ENCODE peak calls at places on chromosomes 2 and 18, in four cellular contexts. One of them, this sample, is unnamed.

GRCh38 chr2:232348936-232349335 is 29.6 kb upstream of the ALPP start:
- DNase-seq in foreskin keratinocyte: no peak
- DNase-seq in OCI-LY7: no peak
- DNase-seq in GM23338: no peak
- DNase-seq in this sample: no peak

GRCh38 chr2:216320852-216321251 is 51.4 kb downstream of the MARCHF4 start:
- DNase-seq in foreskin keratinocyte: no peak
- DNase-seq in OCI-LY7: no peak
- DNase-seq in GM23338: no peak
- DNase-seq in this sample: no peak

GRCh38 chr18:44682871-44683221 is 2.2 kb downstream of the SETBP1 start:
- DNase-seq in foreskin keratinocyte: no peak
- DNase-seq in OCI-LY7: no peak
- DNase-seq in GM23338: peak; percentile 83
- DNase-seq in this sample: no peak

GRCh38 chr2:162118166-162119031 is 33.6 kb downstream of the GCG start:
- DNase-seq in foreskin keratinocyte: peak; percentile 70
- DNase-seq in OCI-LY7: no peak
- DNase-seq in GM23338: no peak
- DNase-seq in this sample: no peak

GRCh38 chr2:25368650-25369049 is 26.9 kb upstream of the DNMT3A start:
- DNase-seq in foreskin keratinocyte: no peak
- DNase-seq in OCI-LY7: no peak
- DNase-seq in GM23338: no peak
- DNase-seq in this sample: no peak

GRCh38 chr18:56028514-56028913 is 440.5 kb upstream of the TCF4 start:
- DNase-seq in foreskin keratinocyte: peak; percentile 20
- DNase-seq in OCI-LY7: no peak
- DNase-seq in GM23338: no peak
- DNase-seq in this sample: peak; percentile 24

GRCh38 chr2:60808330-60808801 is 52.3 kb downstream of the PAPOLG start:
- DNase-seq in foreskin keratinocyte: no peak
- DNase-seq in OCI-LY7: no peak
- DNase-seq in GM23338: peak; percentile 66
- DNase-seq in this sample: no peak

GRCh38 chr2:53021285-53021684 is 746.3 kb upstream of the CHAC2 start:
- DNase-seq in foreskin keratinocyte: peak; percentile 29
- DNase-seq in OCI-LY7: no peak
- DNase-seq in GM23338: no peak
- DNase-seq in this sample: no peak

GRCh38 chr2:74168739-74169138 is 9.9 kb downstream of the MOB1A start:
- DNase-seq in foreskin keratinocyte: no peak
- DNase-seq in OCI-LY7: no peak
- DNase-seq in GM23338: no peak
- DNase-seq in this sample: no peak

GRCh38 chr2:179240481-179241451 is 23.9 kb downstream of the SESTD1 start:
- DNase-seq in foreskin keratinocyte: no peak
- DNase-seq in OCI-LY7: no peak
- DNase-seq in GM23338: peak; percentile 54
- DNase-seq in this sample: no peak

GRCh38 chr2:27582129-27582694 is 630 bp upstream of the ZNF512 start:
- DNase-seq in foreskin keratinocyte: no peak
- DNase-seq in OCI-LY7: peak; percentile 4
- DNase-seq in GM23338: peak; percentile 24
- DNase-seq in this sample: no peak

GRCh38 chr2:196617430-196617829 is 22.1 kb upstream of the CCDC150 start:
- DNase-seq in foreskin keratinocyte: no peak
- DNase-seq in OCI-LY7: no peak
- DNase-seq in GM23338: no peak
- DNase-seq in this sample: no peak

GRCh38 chr2:212548459-212548815 is 9.8 kb upstream of the ERBB4 start:
- DNase-seq in foreskin keratinocyte: no peak
- DNase-seq in OCI-LY7: no peak
- DNase-seq in GM23338: peak; percentile 52
- DNase-seq in this sample: no peak

GRCh38 chr18:62637807-62638687 is 77.3 kb upstream of the PHLPP1 start:
- DNase-seq in foreskin keratinocyte: no peak
- DNase-seq in OCI-LY7: peak; percentile 58
- DNase-seq in GM23338: peak; percentile 77
- DNase-seq in this sample: no peak

GRCh38 chr2:236174608-236175001 is 6.4 kb upstream of the GBX2 start:
- DNase-seq in foreskin keratinocyte: no peak
- DNase-seq in OCI-LY7: no peak
- DNase-seq in GM23338: peak; percentile 36
- DNase-seq in this sample: no peak

GRCh38 chr2:176356251-176356650 is 87.0 kb downstream of the MTX2 start:
- DNase-seq in foreskin keratinocyte: no peak
- DNase-seq in OCI-LY7: no peak
- DNase-seq in GM23338: no peak
- DNase-seq in this sample: no peak

GRCh38 chr2:169822785-169823392 is 1.8 kb downstream of the METTL5 start:
- DNase-seq in foreskin keratinocyte: no peak
- DNase-seq in OCI-LY7: no peak
- DNase-seq in GM23338: no peak
- DNase-seq in this sample: no peak

GRCh38 chr2:101354420-101354819 is 32.9 kb downstream of the CREG2 start:
- DNase-seq in foreskin keratinocyte: no peak
- DNase-seq in OCI-LY7: no peak
- DNase-seq in GM23338: no peak
- DNase-seq in this sample: no peak

GRCh38 chr2:172496096-172496709 is 59.7 kb upstream of the PDK1 start:
- DNase-seq in foreskin keratinocyte: no peak
- DNase-seq in OCI-LY7: peak; percentile 11
- DNase-seq in GM23338: no peak
- DNase-seq in this sample: no peak

GRCh38 chr2:121099329-121100318 is 185.4 kb downstream of the TFCP2L1 start:
- DNase-seq in foreskin keratinocyte: no peak
- DNase-seq in OCI-LY7: peak; percentile 11
- DNase-seq in GM23338: peak; percentile 68
- DNase-seq in this sample: no peak

GRCh38 chr2:58449286-58450010 is 208.3 kb upstream of the FANCL start:
- DNase-seq in foreskin keratinocyte: no peak
- DNase-seq in OCI-LY7: peak; percentile 1
- DNase-seq in GM23338: peak; percentile 20
- DNase-seq in this sample: no peak

GRCh38 chr18:34880882-34881852 is 160.0 kb upstream of the MAPRE2 start:
- DNase-seq in foreskin keratinocyte: no peak
- DNase-seq in OCI-LY7: no peak
- DNase-seq in GM23338: no peak
- DNase-seq in this sample: no peak

GRCh38 chr18:43279015-43279758 is 1.9 kb upstream of the SYT4 start:
- DNase-seq in foreskin keratinocyte: no peak
- DNase-seq in OCI-LY7: peak; percentile 5
- DNase-seq in GM23338: peak; percentile 89
- DNase-seq in this sample: no peak

GRCh38 chr2:157304811-157305712 is 20.6 kb downstream of the ERMN start:
- DNase-seq in foreskin keratinocyte: no peak
- DNase-seq in OCI-LY7: no peak
- DNase-seq in GM23338: no peak
- DNase-seq in this sample: no peak

GRCh38 chr2:71067567-71068217 is 756 bp upstream of the NAGK start:
- DNase-seq in foreskin keratinocyte: no peak
- DNase-seq in OCI-LY7: peak; percentile 63
- DNase-seq in GM23338: peak; percentile 57
- DNase-seq in this sample: no peak

GRCh38 chr2:98907966-98908905 is 27.8 kb downstream of the CRACDL start:
- DNase-seq in foreskin keratinocyte: no peak
- DNase-seq in OCI-LY7: no peak
- DNase-seq in GM23338: no peak
- DNase-seq in this sample: no peak

GRCh38 chr18:3104190-3105054 is 91.5 kb upstream of the LPIN2 start:
- DNase-seq in foreskin keratinocyte: peak; percentile 44
- DNase-seq in OCI-LY7: no peak
- DNase-seq in GM23338: no peak
- DNase-seq in this sample: peak; percentile 66

GRCh38 chr2:21890041-21890440 is 766.3 kb downstream of the TDRD15 start:
- DNase-seq in foreskin keratinocyte: no peak
- DNase-seq in OCI-LY7: no peak
- DNase-seq in GM23338: no peak
- DNase-seq in this sample: no peak

GRCh38 chr2:226832076-226832475 is 3.8 kb upstream of the RHBDD1 start:
- DNase-seq in foreskin keratinocyte: no peak
- DNase-seq in OCI-LY7: no peak
- DNase-seq in GM23338: no peak
- DNase-seq in this sample: no peak

GRCh38 chr2:143475131-143475784 is 346.0 kb downstream of the ARHGAP15 start:
- DNase-seq in foreskin keratinocyte: no peak
- DNase-seq in OCI-LY7: no peak
- DNase-seq in GM23338: no peak
- DNase-seq in this sample: no peak

GRCh38 chr2:230008708-230009066 is 60.0 kb downstream of the SLC16A14 start:
- DNase-seq in foreskin keratinocyte: no peak
- DNase-seq in OCI-LY7: no peak
- DNase-seq in GM23338: no peak
- DNase-seq in this sample: no peak

GRCh38 chr2:11132036-11132671 is 23.1 kb upstream of the SLC66A3 start:
- DNase-seq in foreskin keratinocyte: no peak
- DNase-seq in OCI-LY7: no peak
- DNase-seq in GM23338: no peak
- DNase-seq in this sample: no peak

GRCh38 chr18:49980869-49981268 is 167.5 kb upstream of the ACAA2 start:
- DNase-seq in foreskin keratinocyte: no peak
- DNase-seq in OCI-LY7: no peak
- DNase-seq in GM23338: no peak
- DNase-seq in this sample: no peak

GRCh38 chr18:74266161-74266560 is 25.6 kb downstream of the CYB5A start:
- DNase-seq in foreskin keratinocyte: no peak
- DNase-seq in OCI-LY7: no peak
- DNase-seq in GM23338: no peak
- DNase-seq in this sample: peak; percentile 14

GRCh38 chr2:71358931-71359671 is 27.5 kb downstream of the ZNF638 start:
- DNase-seq in foreskin keratinocyte: peak; percentile 10
- DNase-seq in OCI-LY7: no peak
- DNase-seq in GM23338: no peak
- DNase-seq in this sample: no peak

GRCh38 chr2:232689152-232689910 is 7.8 kb upstream of the GIGYF2 start:
- DNase-seq in foreskin keratinocyte: no peak
- DNase-seq in OCI-LY7: no peak
- DNase-seq in GM23338: no peak
- DNase-seq in this sample: no peak

GRCh38 chr2:197207106-197207505 is 103.5 kb downstream of the ANKRD44 start:
- DNase-seq in foreskin keratinocyte: no peak
- DNase-seq in OCI-LY7: no peak
- DNase-seq in GM23338: no peak
- DNase-seq in this sample: no peak

GRCh38 chr18:26190506-26190905 is 35.7 kb upstream of the TAF4B start:
- DNase-seq in foreskin keratinocyte: no peak
- DNase-seq in OCI-LY7: peak; percentile 94
- DNase-seq in GM23338: no peak
- DNase-seq in this sample: no peak

GRCh38 chr2:152475982-152476381 is 141.0 kb downstream of the FMNL2 start:
- DNase-seq in foreskin keratinocyte: no peak
- DNase-seq in OCI-LY7: no peak
- DNase-seq in GM23338: no peak
- DNase-seq in this sample: no peak
- H3K27ac ChIP-seq in foreskin keratinocyte: no peak overlapping the region
- H3K27ac ChIP-seq in OCI-LY7: no peak overlapping the region
- H3K27ac ChIP-seq in GM23338: no peak overlapping the region
- H3K27ac ChIP-seq in this sample: no peak overlapping the region

DNA sequence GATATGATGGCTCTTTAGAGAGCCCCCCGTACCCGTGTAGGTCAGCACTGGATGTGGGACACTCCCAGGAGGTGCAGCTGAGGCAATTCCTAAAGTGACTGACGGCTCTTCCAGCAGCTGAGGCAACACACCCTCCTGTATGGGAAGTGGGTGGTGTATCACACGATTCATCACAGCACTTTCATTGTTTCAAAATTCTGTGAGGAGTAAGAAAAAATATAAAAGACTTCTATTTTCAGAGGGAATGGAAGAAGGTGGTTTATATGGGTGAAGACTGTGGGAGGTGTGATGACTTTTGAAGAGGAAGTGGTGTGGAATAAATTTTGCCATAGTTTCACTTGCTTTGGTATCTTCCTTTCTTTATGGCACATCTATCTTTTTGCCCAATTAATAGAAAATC is 22.3 kb downstream of the QPCT start:
- DNase-seq in foreskin keratinocyte: no peak
- DNase-seq in OCI-LY7: no peak
- DNase-seq in GM23338: no peak
- DNase-seq in this sample: no peak
- H3K27ac ChIP-seq in foreskin keratinocyte: no peak overlapping the region
- H3K27ac ChIP-seq in OCI-LY7: no peak overlapping the region
- H3K27ac ChIP-seq in GM23338: no peak overlapping the region
- H3K27ac ChIP-seq in this sample: no peak overlapping the region

DNA sequence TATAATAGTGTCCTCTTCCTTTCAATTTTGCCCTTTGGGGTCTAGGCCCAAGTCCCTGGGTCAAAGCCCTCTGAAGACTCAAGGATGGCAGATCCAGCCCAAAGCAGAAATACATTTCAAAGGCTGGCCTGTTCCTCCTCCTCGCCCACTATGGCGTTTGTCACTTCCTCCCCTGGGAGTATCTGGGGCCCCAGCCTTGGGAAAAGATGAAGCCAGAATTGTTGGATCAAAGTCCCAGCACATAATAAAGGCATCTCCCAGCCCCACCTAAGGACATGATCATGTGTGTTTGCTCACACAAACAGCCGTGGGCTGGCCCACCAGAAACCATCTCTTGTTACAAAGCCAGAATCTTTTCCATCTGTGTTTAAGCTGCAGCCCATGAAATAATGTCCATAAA is 50.0 kb upstream of the HAAO start:
- DNase-seq in foreskin keratinocyte: no peak
- DNase-seq in OCI-LY7: no peak
- DNase-seq in GM23338: no peak
- DNase-seq in this sample: no peak
- H3K27ac ChIP-seq in foreskin keratinocyte: no peak overlapping the region
- H3K27ac ChIP-seq in OCI-LY7: no peak overlapping the region
- H3K27ac ChIP-seq in GM23338: no peak overlapping the region
- H3K27ac ChIP-seq in this sample: no peak overlapping the region

GRCh38 chr2:204748286-204748685 is 203.0 kb downstream of the PARD3B start:
- DNase-seq in foreskin keratinocyte: no peak
- DNase-seq in OCI-LY7: no peak
- DNase-seq in GM23338: no peak
- DNase-seq in this sample: no peak

GRCh38 chr2:204754898-204755297 is 209.6 kb downstream of the PARD3B start:
- DNase-seq in foreskin keratinocyte: no peak
- DNase-seq in OCI-LY7: no peak
- DNase-seq in GM23338: no peak
- DNase-seq in this sample: no peak

GRCh38 chr2:204751472-204751871 is 206.2 kb downstream of the PARD3B start:
- DNase-seq in foreskin keratinocyte: no peak
- DNase-seq in OCI-LY7: no peak
- DNase-seq in GM23338: no peak
- DNase-seq in this sample: no peak

GRCh38 chr2:204753841-204754240 is 208.6 kb downstream of the PARD3B start:
- DNase-seq in foreskin keratinocyte: no peak
- DNase-seq in OCI-LY7: no peak
- DNase-seq in GM23338: no peak
- DNase-seq in this sample: no peak

GRCh38 chr2:204749319-204749718 is 204.0 kb downstream of the PARD3B start:
- DNase-seq in foreskin keratinocyte: peak; percentile 29
- DNase-seq in OCI-LY7: no peak
- DNase-seq in GM23338: no peak
- DNase-seq in this sample: no peak
- H3K27ac ChIP-seq in foreskin keratinocyte: no peak overlapping the region
- H3K27ac ChIP-seq in OCI-LY7: no peak overlapping the region
- H3K27ac ChIP-seq in GM23338: no peak overlapping the region
- H3K27ac ChIP-seq in this sample: no peak overlapping the region

GRCh38 chr18:48623468-48624220 is 84.8 kb downstream of the CTIF start:
- DNase-seq in foreskin keratinocyte: peak; percentile 91
- DNase-seq in OCI-LY7: no peak
- DNase-seq in GM23338: no peak
- DNase-seq in this sample: peak; percentile 14
- H3K27ac ChIP-seq in foreskin keratinocyte: no peak overlapping the region
- H3K27ac ChIP-seq in OCI-LY7: peak overlapping the region; percentile 87
- H3K27ac ChIP-seq in GM23338: peak overlapping the region; percentile 22
- H3K27ac ChIP-seq in this sample: peak overlapping the region; percentile 78